ENCODE peak calls at places on chromosomes 11 and 22, in five cellular contexts. M is NB4, R is tibial artery, X is cardiac fibroblast, Z is AG09309. Q is an unnamed sample.

GRCh38 chr22:23834830-23835772 is 3.7 kb downstream of the DERL3 start:
- DNase-seq in M (no peak), R (no peak), X (no peak), Z (no peak), Q (no peak)

GRCh38 chr11:132913886-132914285 is 618.4 kb downstream of the OPCML start:
- DNase-seq in M (no peak), R (no peak), X (no peak), Z (no peak), Q (no peak)

GRCh38 chr11:102957953-102958352 is 2.4 kb upstream of the MMP13 start:
- DNase-seq in M (no peak), R (no peak), X (no peak), Z (no peak), Q (no peak)

GRCh38 chr11:35781342-35782171 is 119.0 kb downstream of the TRIM44 start:
- DNase-seq in M (no peak), R (no peak), X (peak; percentile 39), Z (no peak), Q (no peak)

GRCh38 chr11:74449369-74449931 is 17.9 kb downstream of the KCNE3 start:
- DNase-seq in M (peak; percentile 85), R (peak; percentile 29), X (peak; percentile 92), Z (peak; percentile 58), Q (peak; percentile 54)

GRCh38 chr11:86978756-86979608 is 23.8 kb upstream of the FZD4 start:
- DNase-seq in M (peak; percentile 64), R (no peak), X (peak; percentile 71), Z (no peak), Q (no peak)

GRCh38 chr22:42283288-42284229 is 13.1 kb upstream of the TCF20 start:
- DNase-seq in M (peak; percentile 33), R (no peak), X (no peak), Z (no peak), Q (no peak)

GRCh38 chr22:19741053-19741452 is 17.7 kb downstream of the GP1BB start:
- DNase-seq in M (no peak), R (no peak), X (no peak), Z (no peak), Q (no peak)

GRCh38 chr11:66280428-66280827 is 2.5 kb downstream of the CNIH2 start:
- DNase-seq in M (no peak), R (no peak), X (no peak), Z (no peak), Q (no peak)

GRCh38 chr22:27416553-27417427 is 384.8 kb downstream of the MN1 start:
- DNase-seq in M (no peak), R (peak; percentile 25), X (peak; percentile 96), Z (peak; percentile 71), Q (peak; percentile 74)

GRCh38 chr11:62791501-62792192 is at the start of gene TMEM223:
- DNase-seq in M (peak; percentile 91), R (peak; percentile 87), X (peak; percentile 74), Z (no peak), Q (no peak)

GRCh38 chr11:62532096-62532495 is 14.5 kb downstream of the AHNAK start:
- DNase-seq in M (no peak), R (no peak), X (no peak), Z (no peak), Q (no peak)

GRCh38 chr11:92225563-92226308 is 1.1 kb downstream of the FAT3 start:
- DNase-seq in M (no peak), R (peak; percentile 36), X (peak; percentile 11), Z (no peak), Q (no peak)

GRCh38 chr11:97888641-97889040 is 1132.1 kb upstream of the CNTN5 start:
- DNase-seq in M (no peak), R (no peak), X (no peak), Z (no peak), Q (no peak)

GRCh38 chr11:13166036-13166435 is 111.6 kb upstream of the BMAL1 start:
- DNase-seq in M (no peak), R (no peak), X (no peak), Z (no peak), Q (no peak)

GRCh38 chr22:46794067-46794466 is 31.6 kb downstream of the TBC1D22A start:
- DNase-seq in M (no peak), R (no peak), X (no peak), Z (no peak), Q (no peak)

GRCh38 chr22:33028191-33028700 is 29.9 kb downstream of the SYN3 start:
- DNase-seq in M (no peak), R (no peak), X (no peak), Z (no peak), Q (no peak)

GRCh38 chr11:9708544-9708943 is 44.7 kb downstream of the SWAP70 start:
- DNase-seq in M (no peak), R (no peak), X (peak; percentile 27), Z (no peak), Q (no peak)

GRCh38 chr22:40031766-40032470 is 37.2 kb downstream of the FAM83F start:
- DNase-seq in M (peak; percentile 40), R (peak; percentile 65), X (peak; percentile 77), Z (no peak), Q (no peak)

GRCh38 chr22:20619042-20619892 is 111.9 kb downstream of the MED15 start:
- DNase-seq in M (peak; percentile 62), R (no peak), X (no peak), Z (no peak), Q (no peak)

GRCh38 chr11:111996129-111996528 is 29.1 kb upstream of the DLAT start:
- DNase-seq in M (no peak), R (no peak), X (no peak), Z (no peak), Q (no peak)

GRCh38 chr22:24155597-24156145 is 25.6 kb upstream of the SUSD2 start:
- DNase-seq in M (peak; percentile 91), R (peak; percentile 80), X (peak; percentile 62), Z (no peak), Q (peak; percentile 49)

GRCh38 chr11:62500066-62501035 is 46.3 kb downstream of the AHNAK start:
- DNase-seq in M (peak; percentile 21), R (no peak), X (no peak), Z (no peak), Q (no peak)

GRCh38 chr11:70202898-70203748 is at the start of gene FADD:
- DNase-seq in M (peak; percentile 95), R (peak; percentile 85), X (peak; percentile 95), Z (peak; percentile 58), Q (peak; percentile 76)

GRCh38 chr11:70594031-70594430 is 195.7 kb downstream of the CTTN start:
- DNase-seq in M (no peak), R (no peak), X (no peak), Z (no peak), Q (no peak)

GRCh38 chr11:28009383-28009782 is 98.6 kb downstream of the KIF18A start:
- DNase-seq in M (peak; percentile 8), R (no peak), X (peak; percentile 79), Z (peak; percentile 34), Q (peak; percentile 22)

GRCh38 chr11:94968334-94968958 is 4.9 kb downstream of the CWC15 start:
- DNase-seq in M (peak; percentile 45), R (no peak), X (peak; percentile 77), Z (no peak), Q (peak; percentile 18)

GRCh38 chr11:62444271-62444833 is 25.5 kb downstream of the SCGB1A1 start:
- DNase-seq in M (no peak), R (peak; percentile 71), X (peak; percentile 83), Z (no peak), Q (no peak)

GRCh38 chr11:111047376-111047775 is 198.1 kb upstream of the POU2AF2 start:
- DNase-seq in M (no peak), R (no peak), X (no peak), Z (no peak), Q (no peak)

GRCh38 chr11:20060647-20061205 is 99.5 kb downstream of the DBX1 start:
- DNase-seq in M (no peak), R (no peak), X (no peak), Z (no peak), Q (no peak)

GRCh38 chr11:94845622-94846021 is 77.5 kb downstream of the AMOTL1 start:
- DNase-seq in M (no peak), R (no peak), X (peak; percentile 39), Z (no peak), Q (no peak)

GRCh38 chr11:66068154-66068821 is 1.8 kb upstream of the PACS1 start:
- DNase-seq in M (peak; percentile 82), R (peak; percentile 71), X (peak; percentile 79), Z (no peak), Q (peak; percentile 25)

GRCh38 chr11:124971810-124972209 is 17.8 kb downstream of the CCDC15 start:
- DNase-seq in M (no peak), R (no peak), X (no peak), Z (no peak), Q (no peak)
- TF ChIP-seq CTCF in M (no peak), R (no peak), X (no peak), Z (no peak), Q (no peak)

GRCh38 chr11:81192516-81192915 is 1541.1 kb downstream of the FAM181B start:
- DNase-seq in M (no peak), R (no peak), X (no peak), Z (no peak), Q (no peak)

GRCh38 chr11:81197396-81197795 is 1536.3 kb downstream of the FAM181B start:
- DNase-seq in M (no peak), R (no peak), X (no peak), Z (no peak), Q (no peak)
- TF ChIP-seq CTCF in M (no peak), R (no peak), X (no peak), Z (no peak), Q (no peak)

DNA sequence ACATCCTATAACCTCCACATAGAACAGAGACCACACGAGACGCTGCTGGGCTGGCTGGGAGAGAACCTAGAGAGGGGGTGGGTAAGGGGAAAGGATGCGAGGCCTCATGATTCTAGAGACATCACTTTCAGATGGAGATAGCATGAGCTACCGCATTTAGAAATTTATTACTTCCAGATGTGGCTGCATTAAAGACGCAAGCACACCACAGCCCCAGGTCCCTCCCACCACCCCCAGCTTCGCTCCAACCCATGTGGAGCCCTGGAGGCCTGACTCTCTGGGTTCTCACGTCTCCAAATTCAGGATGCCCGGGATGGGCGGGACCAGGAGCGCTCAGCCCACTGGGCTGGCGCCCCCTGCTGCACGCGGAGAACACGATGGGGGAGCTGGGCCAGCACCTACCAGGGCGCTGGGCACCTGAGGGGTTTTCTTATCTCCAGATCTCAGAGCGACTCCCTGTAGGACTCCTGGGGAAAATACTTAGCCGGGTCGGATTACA is 13.6 kb downstream of the MRPL21 start:
- DNase-seq in M (peak; percentile 18), R (peak; percentile 43), X (peak; percentile 90), Z (peak; percentile 74), Q (peak; percentile 94)
- TF ChIP-seq CTCF in M (peak; percentile 50), R (peak; percentile 62), X (peak; percentile 76), Z (peak; percentile 75), Q (peak; percentile 92)

DNA sequence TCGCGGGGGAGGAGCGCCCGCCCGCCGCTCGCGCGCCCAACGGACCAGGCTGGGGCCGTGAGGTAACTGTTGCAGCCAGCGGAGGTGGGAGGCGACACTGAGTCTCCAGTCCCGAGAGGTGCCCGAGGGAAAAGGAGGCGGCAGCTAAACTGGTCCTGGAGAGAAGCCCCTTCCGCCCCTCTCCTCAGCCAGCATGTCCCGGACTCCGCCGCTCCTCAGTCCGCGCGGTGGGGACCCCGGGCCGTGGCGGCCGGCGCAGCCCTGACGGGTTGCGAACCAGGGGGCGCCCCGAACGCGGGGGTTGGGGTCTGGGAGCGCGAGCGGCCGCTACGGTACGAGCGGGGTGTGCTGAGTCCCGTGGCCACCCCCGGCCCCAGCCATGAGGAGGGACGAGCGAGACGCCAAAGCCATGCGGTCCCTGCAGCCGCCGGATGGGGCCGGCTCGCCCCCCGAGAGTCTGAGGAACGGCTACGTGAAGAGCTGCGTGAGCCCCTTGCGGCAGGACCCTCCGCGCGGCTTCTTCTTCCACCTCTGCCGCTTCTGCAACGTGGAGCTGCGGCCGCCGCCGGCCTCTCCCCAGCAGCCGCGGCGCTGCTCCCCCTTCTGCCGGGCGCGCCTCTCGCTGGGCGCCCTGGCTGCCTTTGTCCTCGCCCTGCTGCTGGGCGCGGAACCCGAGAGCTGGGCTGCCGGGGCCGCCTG is at the start of gene PDE3B:
- DNase-seq in M (peak; percentile 93), R (peak; percentile 50), X (peak; percentile 30), Z (no peak), Q (no peak)
- TF ChIP-seq CTCF in M (no peak), R (no peak), X (peak; percentile 15), Z (no peak), Q (no peak)

GRCh38 chr11:63906585-63906984 is 10.4 kb downstream of the RCOR2 start:
- DNase-seq in M (peak; percentile 59), R (no peak), X (peak; percentile 33), Z (no peak), Q (no peak)
- TF ChIP-seq CTCF in M (peak; percentile 34), R (no peak), X (no peak), Z (no peak), Q (peak; percentile 20)

Q was measured in AG09319.